ENCODE peak calls at places on chromosome 3, in five cellular contexts. H is tibial nerve; V is CD4-positive, CD25-positive, alpha-beta regulatory T cell; M is cardiac muscle cell; T is Panc1. L is an unnamed sample.

GRCh38 chr3:52237659-52238172 is 1.2 kb downstream of the TWF2 start:
- DNase-seq in M (peak; percentile 88), T (no peak), H (peak; percentile 70), V (no peak), L (peak; percentile 56)

GRCh38 chr3:82145742-82146141 is 384.3 kb upstream of the GBE1 start:
- DNase-seq in M (no peak), T (no peak), V (no peak), H (no peak), L (no peak)

GRCh38 chr3:131794766-131795381 is 239.9 kb downstream of the CPNE4 start:
- DNase-seq in V (no peak), T (peak; percentile 39), H (no peak), M (peak; percentile 79), L (no peak)

GRCh38 chr3:185236969-185237368 is 16.9 kb downstream of the EHHADH start:
- DNase-seq in V (no peak), H (no peak), T (no peak), M (no peak), L (no peak)

GRCh38 chr3:138351151-138351550 is 2.8 kb downstream of the MRAS start:
- DNase-seq in M (no peak), V (no peak), H (no peak), T (no peak), L (no peak)

GRCh38 chr3:29441020-29441324 is 160.1 kb downstream of the RBMS3 start:
- DNase-seq in M (no peak), H (no peak), V (no peak), T (no peak), L (no peak)

GRCh38 chr3:193865879-193866480 is 270.0 kb upstream of the HES1 start:
- DNase-seq in T (no peak), H (no peak), V (no peak), M (no peak), L (no peak)

GRCh38 chr3:66796343-66796742 is 201.8 kb upstream of the KBTBD8 start:
- DNase-seq in M (no peak), T (no peak), V (no peak), H (no peak), L (no peak)

GRCh38 chr3:6504385-6504784 is 356.5 kb upstream of the GRM7 start:
- DNase-seq in H (no peak), V (no peak), T (no peak), M (no peak), L (no peak)

GRCh38 chr3:159263750-159264561 is 462.1 kb downstream of the MFSD1 start:
- DNase-seq in M (peak; percentile 66), T (no peak), V (no peak), H (no peak), L (peak; percentile 44)

GRCh38 chr3:188358787-188359493 is 205.0 kb downstream of the LPP start:
- DNase-seq in V (no peak), T (no peak), H (no peak), M (no peak), L (no peak)

GRCh38 chr3:69092030-69092513 is 7.3 kb downstream of the ARL6IP5 start:
- DNase-seq in T (no peak), H (no peak), V (no peak), M (no peak), L (no peak)

GRCh38 chr3:116198087-116198486 is 247.2 kb downstream of the LSAMP start:
- DNase-seq in M (peak; percentile 61), T (no peak), V (no peak), H (no peak), L (no peak)

GRCh38 chr3:38644016-38644661 is 5.3 kb downstream of the SCN5A start:
- DNase-seq in M (no peak), T (no peak), V (no peak), H (no peak), L (no peak)

GRCh38 chr3:120450914-120451669 is at the start of gene FSTL1:
- DNase-seq in H (no peak), T (no peak), M (peak; percentile 81), V (no peak), L (peak; percentile 33)

GRCh38 chr3:167450195-167450594 is 23.6 kb downstream of the SERPINI2 start:
- DNase-seq in H (no peak), V (no peak), M (no peak), T (no peak), L (peak; percentile 2)

GRCh38 chr3:131047582-131047981 is 20.9 kb downstream of the NEK11 start:
- DNase-seq in T (no peak), H (no peak), M (no peak), V (no peak), L (no peak)

GRCh38 chr3:137293086-137293485 is 335.3 kb downstream of the IL20RB start:
- DNase-seq in M (no peak), H (no peak), V (no peak), T (no peak), L (no peak)

GRCh38 chr3:153348457-153349137 is 186.6 kb downstream of the RAP2B start:
- DNase-seq in V (no peak), T (no peak), H (no peak), M (no peak), L (no peak)

GRCh38 chr3:127700406-127700805 is 27.7 kb downstream of the ABTB1 start:
- DNase-seq in M (no peak), T (no peak), V (no peak), H (no peak), L (no peak)

GRCh38 chr3:57164606-57165573 is at the start of gene IL17RD:
- DNase-seq in M (peak; percentile 84), H (peak; percentile 70), V (peak; percentile 16), T (no peak), L (peak; percentile 80)

GRCh38 chr3:194274424-194275085 is 76.6 kb downstream of the CPN2 start:
- DNase-seq in M (no peak), H (no peak), V (no peak), T (no peak), L (no peak)

GRCh38 chr3:13712682-13713180 is 163.8 kb downstream of the FBLN2 start:
- DNase-seq in V (no peak), M (no peak), H (no peak), T (no peak), L (no peak)
- H3K9me3 ChIP-seq in V (no peaks in the 10 kb centered on the region), M (no peaks in the 10 kb centered on the region), H (no peaks in the 10 kb centered on the region), T (no peaks in the 10 kb centered on the region), L (no peaks in the 10 kb centered on the region)

DNA sequence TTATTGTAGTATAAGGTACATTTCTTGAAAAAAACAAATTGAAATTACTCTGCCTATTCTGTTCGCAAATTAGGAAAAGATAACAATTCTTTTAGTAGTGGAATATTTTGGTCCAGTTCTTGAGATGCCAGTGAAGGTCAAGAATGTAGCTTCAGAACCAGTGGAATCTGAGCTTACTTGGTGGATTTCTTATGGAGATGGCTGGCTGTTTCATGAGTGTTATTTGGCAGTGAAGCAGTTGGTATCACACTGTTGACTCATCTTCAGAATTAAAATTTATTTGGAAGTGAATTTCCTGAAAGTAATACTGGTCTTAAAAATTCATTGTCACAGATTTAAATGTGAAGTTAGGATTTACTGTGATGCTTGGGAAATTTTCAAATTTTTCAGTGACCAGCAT is 19.1 kb downstream of the RNF13 start:
- DNase-seq in M (no peak), H (no peak), T (no peak), V (no peak), L (no peak)
- H3K9me3 ChIP-seq in M (peaks cover 3% of the 10 kb centered on the region), H (no peaks in the 10 kb centered on the region), T (peaks cover 57% of the 10 kb centered on the region), V (peaks cover 51% of the 10 kb centered on the region), L (peaks cover 54% of the 10 kb centered on the region)

DNA sequence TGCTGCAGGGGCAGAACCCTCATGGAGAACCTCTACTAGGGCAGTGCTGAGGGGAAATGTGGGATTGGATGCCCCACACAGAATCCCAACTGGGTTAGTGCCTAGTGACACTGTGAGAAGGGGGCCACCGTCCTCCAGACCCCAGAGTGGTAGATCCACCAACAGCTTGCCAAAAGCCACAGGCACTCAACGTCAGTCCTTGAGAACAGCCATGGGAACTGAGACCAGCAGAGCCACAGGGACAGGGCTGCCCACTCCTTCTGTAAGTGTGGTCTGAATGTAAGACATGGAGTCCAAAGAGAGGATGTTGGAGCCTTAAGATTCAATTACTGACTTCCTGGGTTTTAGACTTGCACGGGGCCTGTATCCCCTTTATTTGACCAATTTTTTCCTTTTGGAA is 1451.5 kb downstream of the SI start:
- DNase-seq in H (no peak), V (no peak), M (no peak), T (no peak), L (no peak)
- H3K9me3 ChIP-seq in H (no peaks in the 10 kb centered on the region), V (no peaks in the 10 kb centered on the region), M (no peaks in the 10 kb centered on the region), T (no peaks in the 10 kb centered on the region), L (no peaks in the 10 kb centered on the region)

GRCh38 chr3:31789429-31789828 is 191.6 kb downstream of the OSBPL10 start:
- DNase-seq in V (no peak), T (no peak), M (no peak), H (no peak), L (no peak)
- H3K9me3 ChIP-seq in V (no peaks in the 10 kb centered on the region), T (no peaks in the 10 kb centered on the region), M (no peaks in the 10 kb centered on the region), H (no peaks in the 10 kb centered on the region), L (no peaks in the 10 kb centered on the region)

GRCh38 chr3:10911350-10912002 is 81.1 kb upstream of the SLC6A1 start:
- DNase-seq in V (no peak), M (no peak), T (no peak), H (no peak), L (no peak)
- H3K9me3 ChIP-seq in V (peaks cover 22% of the 10 kb centered on the region), M (no peaks in the 10 kb centered on the region), T (peaks cover 8% of the 10 kb centered on the region), H (no peaks in the 10 kb centered on the region), L (peaks cover 21% of the 10 kb centered on the region)

DNA sequence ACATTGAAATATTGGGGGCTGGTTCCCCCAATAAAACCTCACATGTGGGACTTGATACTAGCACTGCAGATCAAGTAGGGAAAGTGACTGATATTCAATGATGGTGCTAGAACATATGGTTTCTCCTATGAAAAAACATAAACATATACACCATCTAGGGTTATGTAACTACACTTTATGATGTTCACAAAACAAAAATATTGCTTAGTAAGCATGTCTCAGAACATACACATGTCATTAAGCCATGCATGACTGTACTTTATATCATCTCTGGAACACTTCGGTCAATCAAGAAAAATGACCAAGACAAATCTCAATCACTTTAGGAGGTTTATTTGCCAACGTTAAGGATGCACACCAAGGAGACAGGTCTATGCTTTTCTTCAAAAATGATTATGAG is 57.4 kb downstream of the ZNF717 start:
- DNase-seq in M (no peak), T (no peak), H (no peak), V (no peak), L (no peak)
- H3K9me3 ChIP-seq in M (no peaks in the 10 kb centered on the region), T (peaks cover 1% of the 10 kb centered on the region), H (peaks cover 3% of the 10 kb centered on the region), V (peaks cover 48% of the 10 kb centered on the region), L (peaks cover 91% of the 10 kb centered on the region)

GRCh38 chr3:44501971-44502370 is 24.5 kb upstream of the ZNF445 start:
- DNase-seq in H (no peak), V (no peak), M (no peak), T (no peak), L (no peak)
- H3K9me3 ChIP-seq in H (no peaks in the 10 kb centered on the region), V (peaks cover 58% of the 10 kb centered on the region), M (no peaks in the 10 kb centered on the region), T (peaks cover 51% of the 10 kb centered on the region), L (peaks cover 53% of the 10 kb centered on the region)

GRCh38 chr3:3800685-3801509 is 1.7 kb downstream of the LRRN1 start:
- DNase-seq in H (no peak), M (no peak), V (no peak), T (no peak), L (peak; percentile 45)

GRCh38 chr3:3801510-3801841 is 2.2 kb downstream of the LRRN1 start:
- DNase-seq in H (no peak), T (no peak), V (no peak), M (no peak), L (no peak)

GRCh38 chr3:3800076-3800448 is 831 bp downstream of the LRRN1 start:
- DNase-seq in T (no peak), M (no peak), V (no peak), H (no peak), L (peak; percentile 44)

GRCh38 chr3:3799173-3800075 is at the start of gene LRRN1:
- DNase-seq in T (no peak), V (no peak), H (no peak), M (no peak), L (peak; percentile 64)

GRCh38 chr3:3802021-3802420 is 2.8 kb downstream of the LRRN1 start:
- DNase-seq in V (no peak), H (no peak), T (no peak), M (no peak), L (no peak)
- H3K9me3 ChIP-seq in V (no peaks in the 10 kb centered on the region), H (no peaks in the 10 kb centered on the region), T (no peaks in the 10 kb centered on the region), M (no peaks in the 10 kb centered on the region), L (no peaks in the 10 kb centered on the region)